ENCODE peak calls at places on chromosome 13, in four cellular contexts. R is AG04450, Q is stomach, X is AG09319. Z is an unnamed sample.

GRCh38 chr13:100029930-100030329 is 48.3 kb downstream of the ZIC2 start:
- DNase-seq in Q (no peak), X (no peak), R (no peak), Z (no peak)

GRCh38 chr13:51221674-51222509 is at the start of gene FAM124A:
- DNase-seq in X (no peak), Q (peak), R (no peak), Z (peak)

GRCh38 chr13:33524086-33524485 is 238.5 kb upstream of the STARD13 start:
- DNase-seq in R (peak), X (peak), Q (no peak), Z (no peak)

GRCh38 chr13:109331898-109332297 is 454.5 kb downstream of the IRS2 start:
- DNase-seq in X (no peak), R (no peak), Q (no peak), Z (no peak)

GRCh38 chr13:31424130-31424729 is 224.5 kb downstream of the B3GLCT start:
- DNase-seq in Q (peak), R (peak), X (peak), Z (peak)

GRCh38 chr13:33953203-33953602 is 135.3 kb downstream of the RFC3 start:
- DNase-seq in X (peak), Q (no peak), R (no peak), Z (no peak)

GRCh38 chr13:50284540-50284939 is 269.3 kb downstream of the KCNRG start:
- DNase-seq in Q (no peak), R (no peak), X (no peak), Z (no peak)

GRCh38 chr13:79710376-79710775 is 229.4 kb downstream of the NDFIP2 start:
- DNase-seq in X (peak), R (no peak), Q (no peak), Z (no peak)

GRCh38 chr13:42048625-42049453 is at the start of gene DGKH:
- DNase-seq in R (no peak), X (peak), Q (peak), Z (peak)

GRCh38 chr13:98910501-98910951 is 67.3 kb downstream of the DOCK9 start:
- DNase-seq in X (no peak), Q (no peak), R (no peak), Z (peak)

GRCh38 chr13:44565881-44566280 is 10.2 kb downstream of the TSC22D1 start:
- DNase-seq in X (no peak), Q (no peak), R (no peak), Z (no peak)

GRCh38 chr13:110801044-110801443 is 87.5 kb downstream of the ING1 start:
- DNase-seq in Q (no peak), R (no peak), X (no peak), Z (no peak)

GRCh38 chr13:29140277-29140676 is 320.1 kb downstream of the MTUS2 start:
- DNase-seq in Q (no peak), R (no peak), X (no peak), Z (peak)

GRCh38 chr13:77779461-77780272 is 82.2 kb downstream of the SLAIN1 start:
- DNase-seq in X (peak), R (peak), Q (peak), Z (peak)

GRCh38 chr13:95858286-95859075 is 181.5 kb downstream of the DNAJC3 start:
- DNase-seq in R (no peak), Q (no peak), X (no peak), Z (no peak)

GRCh38 chr13:79481685-79482052 is 714 bp downstream of the NDFIP2 start:
- DNase-seq in X (no peak), R (no peak), Q (peak), Z (no peak)

GRCh38 chr13:103371271-103371670 is 305.1 kb upstream of the SLC10A2 start:
- DNase-seq in R (no peak), X (no peak), Q (no peak), Z (no peak)

GRCh38 chr13:47999973-48000372 is 1.1 kb downstream of the SUCLA2 start:
- DNase-seq in X (no peak), Q (no peak), R (no peak), Z (no peak)

GRCh38 chr13:49836516-49836915 is 44.0 kb upstream of the KPNA3 start:
- DNase-seq in Q (no peak), X (no peak), R (no peak), Z (no peak)

GRCh38 chr13:42926555-42926954 is 65.5 kb downstream of the EPSTI1 start:
- DNase-seq in X (no peak), R (no peak), Q (no peak), Z (no peak)

GRCh38 chr13:93079294-93079693 is 147.3 kb upstream of the GPC6 start:
- DNase-seq in R (no peak), Q (no peak), X (no peak), Z (no peak)

GRCh38 chr13:82569581-82569980 is 1312.7 kb downstream of the SLITRK1 start:
- DNase-seq in R (no peak), X (no peak), Q (no peak), Z (no peak)

GRCh38 chr13:42040730-42041016 is 7.8 kb upstream of the DGKH start:
- DNase-seq in R (no peak), Q (no peak), X (no peak), Z (no peak)

GRCh38 chr13:23433171-23434153 is at the start of gene SACS:
- DNase-seq in R (no peak), X (no peak), Q (no peak), Z (no peak)

GRCh38 chr13:110173247-110173818 is 133.6 kb downstream of the COL4A1 start:
- DNase-seq in R (no peak), X (no peak), Q (no peak), Z (no peak)

GRCh38 chr13:21657538-21657937 is 13.3 kb upstream of the FGF9 start:
- DNase-seq in Q (no peak), X (no peak), R (peak), Z (no peak)

GRCh38 chr13:109610517-109610916 is 175.9 kb downstream of the IRS2 start:
- DNase-seq in R (no peak), X (no peak), Q (peak), Z (peak)

GRCh38 chr13:24899601-24900000 is 135.6 kb downstream of the RNF17 start:
- DNase-seq in R (no peak), Q (no peak), X (no peak), Z (no peak)

GRCh38 chr13:33483471-33483870 is 197.9 kb upstream of the STARD13 start:
- DNase-seq in X (no peak), Q (no peak), R (no peak), Z (no peak)

GRCh38 chr13:48185018-48185417 is 48.0 kb upstream of the ITM2B start:
- DNase-seq in Q (no peak), R (no peak), X (no peak), Z (no peak)

GRCh38 chr13:30713133-30713532 is 22.2 kb upstream of the ALOX5AP start:
- DNase-seq in Q (no peak), R (no peak), X (no peak), Z (peak)

GRCh38 chr13:107117327-107118012 is 549.5 kb upstream of the ARGLU1 start:
- DNase-seq in Q (no peak), X (no peak), R (no peak), Z (no peak)

DNA sequence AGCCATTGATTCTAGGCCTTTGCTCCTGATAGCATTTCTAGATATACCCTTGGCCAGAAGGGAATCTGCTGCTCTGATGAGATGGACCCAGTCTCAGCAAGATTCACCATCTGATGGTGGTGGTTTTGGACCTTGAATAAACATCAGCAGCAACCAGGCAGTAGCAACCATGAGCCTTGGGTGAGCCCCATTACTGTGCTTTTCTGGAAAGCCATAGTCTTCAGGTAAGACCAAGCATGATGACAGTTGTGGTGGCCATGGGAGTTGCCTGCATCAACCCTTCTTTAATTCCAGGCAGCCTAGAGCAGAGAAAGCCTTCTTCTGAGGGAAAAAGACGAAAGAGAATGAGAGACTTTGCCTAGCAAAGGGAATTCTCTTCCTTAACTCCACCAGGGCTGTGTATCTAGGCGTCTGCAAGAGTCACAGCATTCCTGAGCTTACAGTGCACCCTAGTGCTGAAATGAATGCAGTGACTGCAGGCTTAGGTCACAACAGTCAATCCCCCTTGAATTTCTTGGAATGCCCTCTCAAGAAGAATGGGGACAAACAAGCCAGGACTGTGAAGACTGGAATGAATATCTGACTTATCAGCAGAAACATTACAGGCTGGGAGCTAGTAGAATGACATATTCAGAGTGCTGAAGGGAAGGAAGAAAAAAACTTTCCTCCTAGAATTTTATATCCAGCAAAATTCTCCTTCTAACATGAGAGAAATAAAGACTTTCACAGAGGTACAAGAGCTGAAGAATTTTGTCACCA is 942.4 kb upstream of the PCDH20 start:
- DNase-seq in Q (no peak), R (peak), X (peak), Z (no peak)
- TF ChIP-seq CTCF in Q (no peak), R (peak), X (peak), Z (peak)

GRCh38 chr13:45717324-45717723 is 15.2 kb downstream of the CBY2 start:
- DNase-seq in X (no peak), R (no peak), Q (no peak), Z (no peak)

GRCh38 chr13:45721203-45721731 is 19.1 kb downstream of the CBY2 start:
- DNase-seq in R (no peak), Q (no peak), X (no peak), Z (no peak)

GRCh38 chr13:45718992-45719391 is 16.9 kb downstream of the CBY2 start:
- DNase-seq in Q (no peak), X (no peak), R (no peak), Z (no peak)

GRCh38 chr13:45715351-45715750 is 13.2 kb downstream of the CBY2 start:
- DNase-seq in R (no peak), Q (no peak), X (no peak), Z (no peak)

DNA sequence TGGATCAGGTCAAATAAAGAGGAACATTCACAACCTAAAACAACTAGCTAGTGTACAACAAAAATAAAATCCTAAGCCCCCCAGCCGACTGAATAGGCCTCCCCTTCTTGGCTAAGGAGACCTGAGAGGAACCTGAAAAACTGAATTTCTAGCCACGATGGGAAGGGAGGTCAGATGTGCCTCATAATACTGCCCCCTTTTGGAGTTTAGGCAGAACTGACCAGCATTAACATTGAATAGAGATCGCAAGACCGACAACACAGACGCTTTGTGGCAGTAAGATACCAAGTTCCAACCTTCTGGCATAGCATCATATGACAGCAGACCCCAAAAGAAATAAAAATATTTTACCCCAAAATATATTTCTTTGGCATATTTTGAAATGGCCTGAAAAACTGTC is 15.9 kb downstream of the CBY2 start:
- DNase-seq in R (no peak), Q (no peak), X (no peak), Z (no peak)
- TF ChIP-seq CTCF in R (peak), Q (no peak), X (peak), Z (no peak)

GRCh38 chr13:71672527-71672926 is 194.5 kb downstream of the DACH1 start:
- DNase-seq in R (no peak), Q (no peak), X (no peak), Z (no peak)
- TF ChIP-seq CTCF in R (peak), Q (no peak), X (peak), Z (no peak)

GRCh38 chr13:113402471-113403254 is 38.7 kb upstream of the GRTP1 start:
- DNase-seq in X (no peak), Q (no peak), R (no peak), Z (peak)
- TF ChIP-seq CTCF in X (no peak), Q (no peak), R (no peak), Z (no peak)

GRCh38 chr13:75186384-75186783 is 295.6 kb downstream of the TBC1D4 start:
- DNase-seq in X (no peak), R (no peak), Q (no peak), Z (no peak)

GRCh38 chr13:75175575-75175974 is 306.4 kb downstream of the TBC1D4 start:
- DNase-seq in X (no peak), Q (no peak), R (no peak), Z (no peak)

GRCh38 chr13:75178436-75178835 is 303.5 kb downstream of the TBC1D4 start:
- DNase-seq in Q (no peak), R (no peak), X (no peak), Z (no peak)

GRCh38 chr13:75181906-75182305 is 300.1 kb downstream of the TBC1D4 start:
- DNase-seq in X (no peak), R (peak), Q (no peak), Z (no peak)

DNA sequence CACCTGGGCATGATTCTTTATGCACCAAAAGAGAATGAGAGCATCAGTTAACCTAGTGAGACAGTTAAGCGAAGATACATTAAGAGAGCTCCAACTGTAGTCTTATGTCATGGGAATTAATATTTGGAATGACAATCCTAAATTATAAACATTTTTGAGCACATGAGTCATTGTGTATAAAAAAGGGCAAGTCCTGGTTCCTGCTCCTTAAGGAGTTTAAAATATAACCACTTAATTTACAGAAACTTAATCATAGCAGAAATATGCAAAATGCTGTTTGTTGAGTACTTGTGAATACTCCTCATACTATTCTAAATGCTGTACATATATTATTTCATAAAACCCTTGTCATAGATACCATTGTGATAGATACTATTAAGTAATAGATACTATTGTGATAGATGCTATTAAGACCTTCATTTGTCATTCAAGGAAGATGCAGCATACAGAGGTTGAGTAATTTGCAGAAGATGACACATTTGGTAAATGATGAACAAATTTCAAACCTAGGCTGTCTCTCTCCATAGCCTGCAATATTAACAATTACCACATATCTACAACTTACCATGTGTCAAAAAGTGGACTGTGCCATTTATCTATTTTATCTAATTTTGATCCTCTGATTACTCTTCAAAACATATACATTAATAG is 301.0 kb downstream of the TBC1D4 start:
- DNase-seq in Q (no peak), R (no peak), X (no peak), Z (no peak)
- TF ChIP-seq CTCF in Q (no peak), R (no peak), X (no peak), Z (no peak)

DNA sequence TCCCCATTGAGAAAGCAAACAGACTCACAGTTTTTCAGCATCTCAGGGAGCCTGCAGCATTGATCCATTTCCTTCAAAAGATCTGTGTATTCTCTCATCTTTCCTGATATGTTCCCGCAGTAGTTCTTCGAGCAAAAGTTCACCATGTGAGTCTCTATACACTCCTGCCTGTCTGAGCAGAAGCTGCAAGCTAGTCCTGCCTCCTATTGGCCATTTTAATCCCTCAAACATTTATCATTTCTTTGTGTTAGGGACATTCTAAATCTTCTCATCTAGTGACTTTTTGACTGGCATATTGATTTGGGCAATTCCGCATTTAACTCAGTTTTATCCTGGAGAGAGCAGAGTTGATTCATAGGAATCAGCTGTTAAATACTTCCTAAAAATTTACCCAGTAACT is 660.4 kb upstream of the KLF12 start:
- DNase-seq in Q (no peak), X (no peak), R (no peak), Z (no peak)
- TF ChIP-seq CTCF in Q (no peak), X (no peak), R (peak), Z (no peak)

GRCh38 chr13:37769545-37769944 is 100.0 kb downstream of the TRPC4 start:
- DNase-seq in X (no peak), R (no peak), Q (no peak), Z (no peak)

DNA sequence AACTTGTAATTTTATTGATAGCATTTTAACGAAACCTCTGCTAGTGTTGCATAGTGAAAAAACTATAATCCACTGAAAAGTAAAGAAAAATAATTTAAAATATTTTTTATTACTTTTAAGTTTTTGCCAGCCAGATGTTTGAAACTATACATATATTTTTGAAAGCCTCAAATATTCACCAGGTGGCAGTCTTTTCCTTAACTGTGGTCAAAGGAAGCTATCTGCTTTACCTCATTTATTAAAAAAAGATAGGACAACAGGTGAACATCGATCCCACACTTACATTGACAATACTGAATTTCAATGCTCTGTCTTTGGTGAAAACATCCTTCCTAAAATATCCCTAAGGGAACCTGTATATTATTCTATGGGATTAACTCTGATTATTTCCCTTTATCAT is 100.5 kb downstream of the TRPC4 start:
- DNase-seq in R (no peak), Q (no peak), X (no peak), Z (no peak)
- TF ChIP-seq CTCF in R (peak), Q (no peak), X (peak), Z (peak)

GRCh38 chr13:69657676-69658075 is 449.9 kb upstream of the ATXN8OS start:
- DNase-seq in R (no peak), Q (no peak), X (no peak), Z (no peak)
- TF ChIP-seq CTCF in R (no peak), Q (no peak), X (no peak), Z (no peak)

Z was measured in heart left ventricle.